ENCODE peak calls at places on chromosomes 5 and 9, in nine cellular contexts. One of them, this sample, is unnamed.

GRCh38 chr5:125044491-125045282 is 298.2 kb upstream of the ZNF608 start:
- DNase-seq in foreskin fibroblast: no peak
- DNase-seq in astrocyte of the spinal cord: no peak
- DNase-seq in foreskin keratinocyte: no peak
- DNase-seq in RWPE1: no peak
- DNase-seq in CD8-positive, alpha-beta T cell: no peak
- DNase-seq in brain microvascular endothelial cell: peak
- DNase-seq in prostate gland: no peak
- DNase-seq in glutamatergic neuron: no peak
- DNase-seq in this sample: peak

GRCh38 chr9:17318821-17319320 is 184.0 kb downstream of the CNTLN start:
- DNase-seq in foreskin fibroblast: peak
- DNase-seq in astrocyte of the spinal cord: no peak
- DNase-seq in foreskin keratinocyte: peak
- DNase-seq in RWPE1: no peak
- DNase-seq in CD8-positive, alpha-beta T cell: no peak
- DNase-seq in brain microvascular endothelial cell: no peak
- DNase-seq in prostate gland: no peak
- DNase-seq in glutamatergic neuron: no peak
- DNase-seq in this sample: peak

GRCh38 chr9:125906144-125906543 is 159.0 kb downstream of the PBX3 start:
- DNase-seq in foreskin fibroblast: peak
- DNase-seq in astrocyte of the spinal cord: peak
- DNase-seq in foreskin keratinocyte: no peak
- DNase-seq in RWPE1: no peak
- DNase-seq in CD8-positive, alpha-beta T cell: no peak
- DNase-seq in brain microvascular endothelial cell: peak
- DNase-seq in prostate gland: no peak
- DNase-seq in glutamatergic neuron: no peak
- DNase-seq in this sample: peak

GRCh38 chr5:36723921-36724320 is 117.5 kb downstream of the SLC1A3 start:
- DNase-seq in foreskin fibroblast: no peak
- DNase-seq in astrocyte of the spinal cord: no peak
- DNase-seq in foreskin keratinocyte: no peak
- DNase-seq in RWPE1: no peak
- DNase-seq in CD8-positive, alpha-beta T cell: no peak
- DNase-seq in brain microvascular endothelial cell: no peak
- DNase-seq in prostate gland: no peak
- DNase-seq in glutamatergic neuron: no peak
- DNase-seq in this sample: no peak

GRCh38 chr9:130451509-130452388 is 7.0 kb downstream of the ASS1 start:
- DNase-seq in foreskin fibroblast: peak
- DNase-seq in astrocyte of the spinal cord: peak
- DNase-seq in foreskin keratinocyte: peak
- DNase-seq in RWPE1: peak
- DNase-seq in CD8-positive, alpha-beta T cell: no peak
- DNase-seq in brain microvascular endothelial cell: peak
- DNase-seq in prostate gland: peak
- DNase-seq in glutamatergic neuron: no peak
- DNase-seq in this sample: peak

GRCh38 chr5:155983954-155984353 is 343.0 kb upstream of the SGCD start:
- DNase-seq in foreskin fibroblast: no peak
- DNase-seq in astrocyte of the spinal cord: no peak
- DNase-seq in foreskin keratinocyte: no peak
- DNase-seq in RWPE1: no peak
- DNase-seq in CD8-positive, alpha-beta T cell: no peak
- DNase-seq in brain microvascular endothelial cell: no peak
- DNase-seq in prostate gland: no peak
- DNase-seq in glutamatergic neuron: no peak
- DNase-seq in this sample: no peak

GRCh38 chr9:125189011-125189360 is 617 bp downstream of the PPP6C start:
- DNase-seq in foreskin fibroblast: no peak
- DNase-seq in astrocyte of the spinal cord: no peak
- DNase-seq in foreskin keratinocyte: no peak
- DNase-seq in RWPE1: peak
- DNase-seq in CD8-positive, alpha-beta T cell: no peak
- DNase-seq in brain microvascular endothelial cell: no peak
- DNase-seq in prostate gland: peak
- DNase-seq in glutamatergic neuron: peak
- DNase-seq in this sample: no peak

GRCh38 chr5:39201160-39201794 is 18.1 kb downstream of the FYB1 start:
- DNase-seq in foreskin fibroblast: no peak
- DNase-seq in astrocyte of the spinal cord: no peak
- DNase-seq in foreskin keratinocyte: no peak
- DNase-seq in RWPE1: no peak
- DNase-seq in CD8-positive, alpha-beta T cell: no peak
- DNase-seq in brain microvascular endothelial cell: no peak
- DNase-seq in prostate gland: no peak
- DNase-seq in glutamatergic neuron: no peak
- DNase-seq in this sample: no peak

GRCh38 chr5:174755103-174755502 is 30.7 kb downstream of the MSX2 start:
- DNase-seq in foreskin fibroblast: no peak
- DNase-seq in astrocyte of the spinal cord: peak
- DNase-seq in foreskin keratinocyte: no peak
- DNase-seq in RWPE1: no peak
- DNase-seq in CD8-positive, alpha-beta T cell: no peak
- DNase-seq in brain microvascular endothelial cell: peak
- DNase-seq in prostate gland: no peak
- DNase-seq in glutamatergic neuron: no peak
- DNase-seq in this sample: no peak

GRCh38 chr9:33350310-33350709 is 52.1 kb downstream of the AQP7 start:
- DNase-seq in foreskin fibroblast: peak
- DNase-seq in astrocyte of the spinal cord: peak
- DNase-seq in foreskin keratinocyte: no peak
- DNase-seq in RWPE1: peak
- DNase-seq in CD8-positive, alpha-beta T cell: no peak
- DNase-seq in brain microvascular endothelial cell: peak
- DNase-seq in prostate gland: no peak
- DNase-seq in glutamatergic neuron: no peak
- DNase-seq in this sample: peak

GRCh38 chr5:11724947-11725346 is 179.3 kb downstream of the CTNND2 start:
- DNase-seq in foreskin fibroblast: no peak
- DNase-seq in astrocyte of the spinal cord: no peak
- DNase-seq in foreskin keratinocyte: no peak
- DNase-seq in RWPE1: no peak
- DNase-seq in CD8-positive, alpha-beta T cell: no peak
- DNase-seq in brain microvascular endothelial cell: no peak
- DNase-seq in prostate gland: no peak
- DNase-seq in glutamatergic neuron: no peak
- DNase-seq in this sample: no peak

GRCh38 chr5:11715797-11716196 is 188.4 kb downstream of the CTNND2 start:
- DNase-seq in foreskin fibroblast: no peak
- DNase-seq in astrocyte of the spinal cord: no peak
- DNase-seq in foreskin keratinocyte: no peak
- DNase-seq in RWPE1: no peak
- DNase-seq in CD8-positive, alpha-beta T cell: no peak
- DNase-seq in brain microvascular endothelial cell: no peak
- DNase-seq in prostate gland: no peak
- DNase-seq in glutamatergic neuron: no peak
- DNase-seq in this sample: no peak

GRCh38 chr5:11719888-11720481 is 184.3 kb downstream of the CTNND2 start:
- DNase-seq in foreskin fibroblast: no peak
- DNase-seq in astrocyte of the spinal cord: peak
- DNase-seq in foreskin keratinocyte: peak
- DNase-seq in RWPE1: peak
- DNase-seq in CD8-positive, alpha-beta T cell: no peak
- DNase-seq in brain microvascular endothelial cell: peak
- DNase-seq in prostate gland: peak
- DNase-seq in glutamatergic neuron: peak
- DNase-seq in this sample: no peak
- TF ChIP-seq CTCF in foreskin fibroblast: no peak
- TF ChIP-seq CTCF in astrocyte of the spinal cord: peak
- TF ChIP-seq CTCF in foreskin keratinocyte: peak
- TF ChIP-seq CTCF in RWPE1: peak
- TF ChIP-seq CTCF in CD8-positive, alpha-beta T cell: no peak
- TF ChIP-seq CTCF in brain microvascular endothelial cell: peak
- TF ChIP-seq CTCF in prostate gland: peak
- TF ChIP-seq CTCF in glutamatergic neuron: peak
- TF ChIP-seq CTCF in this sample: peak

DNA sequence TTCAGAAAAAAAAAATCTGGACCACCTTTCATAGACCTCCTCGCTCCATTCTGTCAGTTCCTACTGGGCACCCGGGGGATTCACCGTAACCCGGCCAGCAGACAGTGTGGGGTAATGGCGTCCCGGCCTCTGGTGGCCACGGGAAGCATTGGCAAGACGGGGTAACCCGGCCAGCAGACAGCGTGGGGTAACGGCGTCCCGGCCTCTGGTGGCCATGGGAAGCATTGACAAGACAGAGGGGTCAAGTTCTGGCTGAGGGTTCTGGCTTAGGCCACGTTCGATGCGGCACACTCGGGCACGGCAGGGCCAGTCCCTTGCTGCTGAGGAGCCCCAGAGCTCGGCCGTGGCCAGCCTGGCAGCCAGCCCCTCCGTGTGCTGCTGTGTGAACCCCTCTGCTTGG is 116.2 kb upstream of the RAPGEF1 start:
- DNase-seq in foreskin fibroblast: no peak
- DNase-seq in astrocyte of the spinal cord: no peak
- DNase-seq in foreskin keratinocyte: no peak
- DNase-seq in RWPE1: no peak
- DNase-seq in CD8-positive, alpha-beta T cell: no peak
- DNase-seq in brain microvascular endothelial cell: no peak
- DNase-seq in prostate gland: no peak
- DNase-seq in glutamatergic neuron: no peak
- DNase-seq in this sample: no peak
- TF ChIP-seq CTCF in foreskin fibroblast: no peak
- TF ChIP-seq CTCF in astrocyte of the spinal cord: peak
- TF ChIP-seq CTCF in foreskin keratinocyte: no peak
- TF ChIP-seq CTCF in RWPE1: no peak
- TF ChIP-seq CTCF in CD8-positive, alpha-beta T cell: no peak
- TF ChIP-seq CTCF in brain microvascular endothelial cell: peak
- TF ChIP-seq CTCF in prostate gland: no peak
- TF ChIP-seq CTCF in glutamatergic neuron: peak
- TF ChIP-seq CTCF in this sample: peak

GRCh38 chr9:70465398-70465797 is 50.9 kb upstream of the KLF9 start:
- DNase-seq in foreskin fibroblast: no peak
- DNase-seq in astrocyte of the spinal cord: no peak
- DNase-seq in foreskin keratinocyte: no peak
- DNase-seq in RWPE1: no peak
- DNase-seq in CD8-positive, alpha-beta T cell: no peak
- DNase-seq in brain microvascular endothelial cell: no peak
- DNase-seq in prostate gland: no peak
- DNase-seq in glutamatergic neuron: no peak
- DNase-seq in this sample: no peak

GRCh38 chr9:70465904-70466303 is 51.4 kb upstream of the KLF9 start:
- DNase-seq in foreskin fibroblast: no peak
- DNase-seq in astrocyte of the spinal cord: no peak
- DNase-seq in foreskin keratinocyte: no peak
- DNase-seq in RWPE1: no peak
- DNase-seq in CD8-positive, alpha-beta T cell: no peak
- DNase-seq in brain microvascular endothelial cell: no peak
- DNase-seq in prostate gland: no peak
- DNase-seq in glutamatergic neuron: no peak
- DNase-seq in this sample: no peak

GRCh38 chr9:70470050-70471015 is 55.9 kb upstream of the KLF9 start:
- DNase-seq in foreskin fibroblast: no peak
- DNase-seq in astrocyte of the spinal cord: no peak
- DNase-seq in foreskin keratinocyte: no peak
- DNase-seq in RWPE1: no peak
- DNase-seq in CD8-positive, alpha-beta T cell: no peak
- DNase-seq in brain microvascular endothelial cell: no peak
- DNase-seq in prostate gland: no peak
- DNase-seq in glutamatergic neuron: no peak
- DNase-seq in this sample: no peak

GRCh38 chr9:70463877-70464276 is 49.4 kb upstream of the KLF9 start:
- DNase-seq in foreskin fibroblast: no peak
- DNase-seq in astrocyte of the spinal cord: no peak
- DNase-seq in foreskin keratinocyte: no peak
- DNase-seq in RWPE1: no peak
- DNase-seq in CD8-positive, alpha-beta T cell: no peak
- DNase-seq in brain microvascular endothelial cell: no peak
- DNase-seq in prostate gland: no peak
- DNase-seq in glutamatergic neuron: no peak
- DNase-seq in this sample: no peak

DNA sequence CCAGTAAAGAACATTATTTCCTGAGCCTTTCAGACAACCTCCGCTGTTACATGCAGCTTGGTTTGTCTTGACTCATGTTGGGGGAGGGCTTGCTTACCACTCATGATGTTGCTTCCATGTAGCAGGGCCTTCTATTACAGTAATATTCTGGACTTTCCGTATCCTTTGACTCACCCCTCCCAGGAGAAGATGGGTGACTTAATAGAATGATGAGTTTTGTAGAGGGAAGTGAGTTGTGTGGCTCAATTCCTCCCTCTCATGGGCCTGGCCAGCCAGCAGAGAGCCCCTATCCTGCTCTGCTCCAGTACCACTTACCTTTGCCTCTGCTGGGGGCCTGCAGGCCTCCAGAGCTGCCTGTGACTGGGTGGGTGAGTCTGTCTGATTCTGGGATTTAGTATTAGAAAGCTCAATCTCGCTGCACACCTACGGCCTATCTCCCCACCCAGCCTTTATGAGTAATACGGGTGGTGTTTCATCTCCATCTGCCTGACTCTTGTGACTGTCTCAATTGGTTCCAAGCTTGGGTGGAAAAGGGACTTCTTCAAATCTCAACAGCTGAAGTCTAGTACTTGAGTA is 52.6 kb upstream of the KLF9 start:
- DNase-seq in foreskin fibroblast: peak
- DNase-seq in astrocyte of the spinal cord: peak
- DNase-seq in foreskin keratinocyte: peak
- DNase-seq in RWPE1: peak
- DNase-seq in CD8-positive, alpha-beta T cell: no peak
- DNase-seq in brain microvascular endothelial cell: peak
- DNase-seq in prostate gland: no peak
- DNase-seq in glutamatergic neuron: no peak
- DNase-seq in this sample: peak
- TF ChIP-seq CTCF in foreskin fibroblast: no peak
- TF ChIP-seq CTCF in astrocyte of the spinal cord: no peak
- TF ChIP-seq CTCF in foreskin keratinocyte: peak
- TF ChIP-seq CTCF in RWPE1: no peak
- TF ChIP-seq CTCF in CD8-positive, alpha-beta T cell: no peak
- TF ChIP-seq CTCF in brain microvascular endothelial cell: peak
- TF ChIP-seq CTCF in prostate gland: no peak
- TF ChIP-seq CTCF in glutamatergic neuron: no peak
- TF ChIP-seq CTCF in this sample: no peak

DNA sequence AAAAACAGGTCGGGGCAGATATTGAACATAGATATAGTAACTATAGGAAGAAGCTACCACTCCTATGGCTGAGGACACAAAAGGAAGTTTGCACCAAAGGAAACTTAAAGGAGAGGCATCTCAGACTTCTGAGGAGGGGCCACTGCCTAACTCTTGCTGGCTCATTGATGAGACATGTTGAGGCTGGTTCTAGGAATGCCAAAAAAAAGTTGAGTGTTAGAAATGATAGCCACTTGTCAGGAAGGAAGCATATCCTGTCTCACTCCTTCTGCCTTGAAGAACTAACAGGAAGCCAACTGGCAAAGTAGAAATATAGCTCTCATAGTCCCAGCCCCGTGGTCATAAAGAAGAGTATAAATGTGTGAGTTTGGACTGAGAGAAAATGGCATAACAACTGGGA is 23.3 kb upstream of the STOM start:
- DNase-seq in foreskin fibroblast: no peak
- DNase-seq in astrocyte of the spinal cord: no peak
- DNase-seq in foreskin keratinocyte: peak
- DNase-seq in RWPE1: peak
- DNase-seq in CD8-positive, alpha-beta T cell: no peak
- DNase-seq in brain microvascular endothelial cell: no peak
- DNase-seq in prostate gland: no peak
- DNase-seq in glutamatergic neuron: no peak
- DNase-seq in this sample: no peak
- TF ChIP-seq CTCF in foreskin fibroblast: no peak
- TF ChIP-seq CTCF in astrocyte of the spinal cord: no peak
- TF ChIP-seq CTCF in foreskin keratinocyte: no peak
- TF ChIP-seq CTCF in RWPE1: no peak
- TF ChIP-seq CTCF in CD8-positive, alpha-beta T cell: no peak
- TF ChIP-seq CTCF in brain microvascular endothelial cell: no peak
- TF ChIP-seq CTCF in prostate gland: no peak
- TF ChIP-seq CTCF in glutamatergic neuron: no peak
- TF ChIP-seq CTCF in this sample: no peak

GRCh38 chr9:6845881-6846280 is 88.1 kb downstream of the KDM4C start:
- DNase-seq in foreskin fibroblast: no peak
- DNase-seq in astrocyte of the spinal cord: no peak
- DNase-seq in foreskin keratinocyte: no peak
- DNase-seq in RWPE1: no peak
- DNase-seq in CD8-positive, alpha-beta T cell: no peak
- DNase-seq in brain microvascular endothelial cell: no peak
- DNase-seq in prostate gland: no peak
- DNase-seq in glutamatergic neuron: no peak
- DNase-seq in this sample: peak
- TF ChIP-seq CTCF in foreskin fibroblast: peak
- TF ChIP-seq CTCF in astrocyte of the spinal cord: peak
- TF ChIP-seq CTCF in foreskin keratinocyte: peak
- TF ChIP-seq CTCF in RWPE1: no peak
- TF ChIP-seq CTCF in CD8-positive, alpha-beta T cell: no peak
- TF ChIP-seq CTCF in brain microvascular endothelial cell: peak
- TF ChIP-seq CTCF in prostate gland: no peak
- TF ChIP-seq CTCF in glutamatergic neuron: no peak
- TF ChIP-seq CTCF in this sample: peak

This sample was measured in HFFc6.